ENCODE peak calls at places on chromosomes 6 and 20, in ten cellular contexts. One of them, this sample, is unnamed.
A peak's percentile ranks its signal among the peaks of the same experiment; 100 is the strongest.

GRCh38 chr6:170116643-170117042 is 174.2 kb downstream of the DLL1 start:
- DNase-seq in CD8-positive, alpha-beta T cell: no peak
- DNase-seq in PC-3: no peak
- DNase-seq in NCI-H526 treated with DMSO at 0.1 percent for 48 hours: no peak
- DNase-seq in neuronal stem cell: no peak
- DNase-seq in HCEC 1CT: no peak
- DNase-seq in fibroblast of mammary gland: no peak
- DNase-seq in stimulated activated CD4-positive, alpha-beta T cell treated with anti-CD3 and anti-CD28 coated beads, Interleukin-2, amount 100 ng/mL, for 24 hours: no peak
- DNase-seq in T-helper 9 cell: no peak
- DNase-seq in stimulated activated effector memory CD8-positive, alpha-beta T cell treated with anti-CD3 and anti-CD28 coated beads, Interleukin-12 subunit alpha, Interleukin-12 subunit beta, amount 100 ng/mL, for 72 hours: no peak
- DNase-seq in this sample: peak; percentile 48

GRCh38 chr20:53917145-53918009 is 153.0 kb downstream of the BCAS1 start:
- DNase-seq in HCEC 1CT: peak; percentile 58
- DNase-seq in PC-3: peak; percentile 76
- DNase-seq in fibroblast of mammary gland: peak; percentile 72
- DNase-seq in T-helper 9 cell: no peak
- DNase-seq in NCI-H526 treated with DMSO at 0.1 percent for 48 hours: no peak
- DNase-seq in neuronal stem cell: no peak
- DNase-seq in stimulated activated effector memory CD8-positive, alpha-beta T cell treated with anti-CD3 and anti-CD28 coated beads, Interleukin-12 subunit alpha, Interleukin-12 subunit beta, amount 100 ng/mL, for 72 hours: no peak
- DNase-seq in stimulated activated CD4-positive, alpha-beta T cell treated with anti-CD3 and anti-CD28 coated beads, Interleukin-2, amount 100 ng/mL, for 24 hours: no peak
- DNase-seq in CD8-positive, alpha-beta T cell: no peak
- DNase-seq in this sample: no peak

GRCh38 chr20:38534756-38535155 is 46.2 kb upstream of the ADIG start:
- DNase-seq in HCEC 1CT: no peak
- DNase-seq in stimulated activated CD4-positive, alpha-beta T cell treated with anti-CD3 and anti-CD28 coated beads, Interleukin-2, amount 100 ng/mL, for 24 hours: peak; percentile 20
- DNase-seq in NCI-H526 treated with DMSO at 0.1 percent for 48 hours: no peak
- DNase-seq in neuronal stem cell: no peak
- DNase-seq in PC-3: no peak
- DNase-seq in T-helper 9 cell: no peak
- DNase-seq in fibroblast of mammary gland: no peak
- DNase-seq in CD8-positive, alpha-beta T cell: no peak
- DNase-seq in stimulated activated effector memory CD8-positive, alpha-beta T cell treated with anti-CD3 and anti-CD28 coated beads, Interleukin-12 subunit alpha, Interleukin-12 subunit beta, amount 100 ng/mL, for 72 hours: peak; percentile 3
- DNase-seq in this sample: no peak

GRCh38 chr6:97068211-97068610 is 143.7 kb downstream of the KLHL32 start:
- DNase-seq in stimulated activated CD4-positive, alpha-beta T cell treated with anti-CD3 and anti-CD28 coated beads, Interleukin-2, amount 100 ng/mL, for 24 hours: peak; percentile 15
- DNase-seq in PC-3: peak; percentile 28
- DNase-seq in stimulated activated effector memory CD8-positive, alpha-beta T cell treated with anti-CD3 and anti-CD28 coated beads, Interleukin-12 subunit alpha, Interleukin-12 subunit beta, amount 100 ng/mL, for 72 hours: no peak
- DNase-seq in HCEC 1CT: peak; percentile 37
- DNase-seq in fibroblast of mammary gland: peak; percentile 54
- DNase-seq in T-helper 9 cell: no peak
- DNase-seq in CD8-positive, alpha-beta T cell: no peak
- DNase-seq in neuronal stem cell: peak; percentile 11
- DNase-seq in NCI-H526 treated with DMSO at 0.1 percent for 48 hours: no peak
- DNase-seq in this sample: no peak

GRCh38 chr20:9068896-9069663 is at the start of gene PLCB4:
- DNase-seq in stimulated activated CD4-positive, alpha-beta T cell treated with anti-CD3 and anti-CD28 coated beads, Interleukin-2, amount 100 ng/mL, for 24 hours: no peak
- DNase-seq in CD8-positive, alpha-beta T cell: no peak
- DNase-seq in neuronal stem cell: peak; percentile 48
- DNase-seq in NCI-H526 treated with DMSO at 0.1 percent for 48 hours: peak; percentile 83
- DNase-seq in HCEC 1CT: peak; percentile 53
- DNase-seq in stimulated activated effector memory CD8-positive, alpha-beta T cell treated with anti-CD3 and anti-CD28 coated beads, Interleukin-12 subunit alpha, Interleukin-12 subunit beta, amount 100 ng/mL, for 72 hours: no peak
- DNase-seq in fibroblast of mammary gland: peak; percentile 25
- DNase-seq in T-helper 9 cell: no peak
- DNase-seq in PC-3: peak; percentile 89
- DNase-seq in this sample: peak; percentile 81

GRCh38 chr6:144778773-144779531 is 493.8 kb downstream of the UTRN start:
- DNase-seq in fibroblast of mammary gland: no peak
- DNase-seq in HCEC 1CT: peak; percentile 17
- DNase-seq in PC-3: peak; percentile 23
- DNase-seq in CD8-positive, alpha-beta T cell: no peak
- DNase-seq in stimulated activated CD4-positive, alpha-beta T cell treated with anti-CD3 and anti-CD28 coated beads, Interleukin-2, amount 100 ng/mL, for 24 hours: no peak
- DNase-seq in neuronal stem cell: no peak
- DNase-seq in stimulated activated effector memory CD8-positive, alpha-beta T cell treated with anti-CD3 and anti-CD28 coated beads, Interleukin-12 subunit alpha, Interleukin-12 subunit beta, amount 100 ng/mL, for 72 hours: no peak
- DNase-seq in T-helper 9 cell: no peak
- DNase-seq in NCI-H526 treated with DMSO at 0.1 percent for 48 hours: no peak
- DNase-seq in this sample: no peak

GRCh38 chr20:13771853-13772453 is 12.8 kb downstream of the ESF1 start:
- DNase-seq in neuronal stem cell: no peak
- DNase-seq in CD8-positive, alpha-beta T cell: no peak
- DNase-seq in PC-3: peak; percentile 72
- DNase-seq in stimulated activated effector memory CD8-positive, alpha-beta T cell treated with anti-CD3 and anti-CD28 coated beads, Interleukin-12 subunit alpha, Interleukin-12 subunit beta, amount 100 ng/mL, for 72 hours: no peak
- DNase-seq in fibroblast of mammary gland: peak; percentile 36
- DNase-seq in T-helper 9 cell: no peak
- DNase-seq in HCEC 1CT: peak; percentile 55
- DNase-seq in NCI-H526 treated with DMSO at 0.1 percent for 48 hours: peak; percentile 22
- DNase-seq in stimulated activated CD4-positive, alpha-beta T cell treated with anti-CD3 and anti-CD28 coated beads, Interleukin-2, amount 100 ng/mL, for 24 hours: no peak
- DNase-seq in this sample: no peak

GRCh38 chr6:56807992-56808342 is 146.9 kb upstream of the BEND6 start:
- DNase-seq in NCI-H526 treated with DMSO at 0.1 percent for 48 hours: no peak
- DNase-seq in PC-3: peak; percentile 43
- DNase-seq in stimulated activated CD4-positive, alpha-beta T cell treated with anti-CD3 and anti-CD28 coated beads, Interleukin-2, amount 100 ng/mL, for 24 hours: no peak
- DNase-seq in fibroblast of mammary gland: peak; percentile 38
- DNase-seq in HCEC 1CT: no peak
- DNase-seq in CD8-positive, alpha-beta T cell: no peak
- DNase-seq in stimulated activated effector memory CD8-positive, alpha-beta T cell treated with anti-CD3 and anti-CD28 coated beads, Interleukin-12 subunit alpha, Interleukin-12 subunit beta, amount 100 ng/mL, for 72 hours: no peak
- DNase-seq in T-helper 9 cell: no peak
- DNase-seq in neuronal stem cell: no peak
- DNase-seq in this sample: no peak

GRCh38 chr6:30259140-30260035 is 46.2 kb upstream of the TRIM26 start:
- DNase-seq in stimulated activated CD4-positive, alpha-beta T cell treated with anti-CD3 and anti-CD28 coated beads, Interleukin-2, amount 100 ng/mL, for 24 hours: peak; percentile 64
- DNase-seq in PC-3: peak; percentile 83
- DNase-seq in CD8-positive, alpha-beta T cell: peak; percentile 24
- DNase-seq in NCI-H526 treated with DMSO at 0.1 percent for 48 hours: peak; percentile 59
- DNase-seq in neuronal stem cell: peak; percentile 78
- DNase-seq in fibroblast of mammary gland: peak; percentile 73
- DNase-seq in T-helper 9 cell: peak; percentile 47
- DNase-seq in stimulated activated effector memory CD8-positive, alpha-beta T cell treated with anti-CD3 and anti-CD28 coated beads, Interleukin-12 subunit alpha, Interleukin-12 subunit beta, amount 100 ng/mL, for 72 hours: peak; percentile 52
- DNase-seq in HCEC 1CT: peak; percentile 66
- DNase-seq in this sample: peak; percentile 96

GRCh38 chr6:42241915-42242314 is 24.3 kb upstream of the MRPS10 start:
- DNase-seq in HCEC 1CT: no peak
- DNase-seq in stimulated activated effector memory CD8-positive, alpha-beta T cell treated with anti-CD3 and anti-CD28 coated beads, Interleukin-12 subunit alpha, Interleukin-12 subunit beta, amount 100 ng/mL, for 72 hours: no peak
- DNase-seq in PC-3: no peak
- DNase-seq in neuronal stem cell: no peak
- DNase-seq in CD8-positive, alpha-beta T cell: no peak
- DNase-seq in fibroblast of mammary gland: no peak
- DNase-seq in NCI-H526 treated with DMSO at 0.1 percent for 48 hours: peak; percentile 65
- DNase-seq in T-helper 9 cell: no peak
- DNase-seq in stimulated activated CD4-positive, alpha-beta T cell treated with anti-CD3 and anti-CD28 coated beads, Interleukin-2, amount 100 ng/mL, for 24 hours: no peak
- DNase-seq in this sample: no peak

GRCh38 chr20:44911264-44911921 is 1.5 kb downstream of the PABPC1L start:
- DNase-seq in NCI-H526 treated with DMSO at 0.1 percent for 48 hours: no peak
- DNase-seq in stimulated activated effector memory CD8-positive, alpha-beta T cell treated with anti-CD3 and anti-CD28 coated beads, Interleukin-12 subunit alpha, Interleukin-12 subunit beta, amount 100 ng/mL, for 72 hours: peak; percentile 13
- DNase-seq in fibroblast of mammary gland: peak; percentile 53
- DNase-seq in T-helper 9 cell: peak; percentile 13
- DNase-seq in neuronal stem cell: peak; percentile 70
- DNase-seq in stimulated activated CD4-positive, alpha-beta T cell treated with anti-CD3 and anti-CD28 coated beads, Interleukin-2, amount 100 ng/mL, for 24 hours: peak; percentile 70
- DNase-seq in PC-3: peak; percentile 92
- DNase-seq in CD8-positive, alpha-beta T cell: no peak
- DNase-seq in HCEC 1CT: peak; percentile 31
- DNase-seq in this sample: no peak

GRCh38 chr6:56279346-56280080 is 32.1 kb upstream of the COL21A1 start:
- DNase-seq in PC-3: peak; percentile 55
- DNase-seq in CD8-positive, alpha-beta T cell: no peak
- DNase-seq in NCI-H526 treated with DMSO at 0.1 percent for 48 hours: no peak
- DNase-seq in HCEC 1CT: peak; percentile 19
- DNase-seq in fibroblast of mammary gland: peak; percentile 23
- DNase-seq in stimulated activated CD4-positive, alpha-beta T cell treated with anti-CD3 and anti-CD28 coated beads, Interleukin-2, amount 100 ng/mL, for 24 hours: no peak
- DNase-seq in stimulated activated effector memory CD8-positive, alpha-beta T cell treated with anti-CD3 and anti-CD28 coated beads, Interleukin-12 subunit alpha, Interleukin-12 subunit beta, amount 100 ng/mL, for 72 hours: no peak
- DNase-seq in neuronal stem cell: no peak
- DNase-seq in T-helper 9 cell: no peak
- DNase-seq in this sample: no peak